ENCODE peak calls at places on chromosome 11, in six cellular contexts. D is T1000; F is stimulated activated CD4-positive, alpha-beta T cell treated with anti-CD3 and anti-CD28 coated beads, Interleukin-12 subunit alpha, Interleukin-12 subunit beta, amount 100 ng/mL, for 4 hours; J is CD4-positive, alpha-beta memory T cell; C is AG08396; G is RWPE2. U is an unnamed sample.
A peak's percentile ranks its signal among the peaks of the same experiment; 100 is the strongest.

GRCh38 chr11:87097582-87097981 is 59.8 kb downstream of the TMEM135 start:
- DNase-seq in D (no peak), F (peak; percentile 12), J (no peak), C (peak; percentile 21), G (no peak), U (peak; percentile 53)

GRCh38 chr11:79437981-79438630 is 2.7 kb downstream of the TENM4 start:
- DNase-seq in D (no peak), F (no peak), J (no peak), C (peak; percentile 74), G (peak; percentile 66), U (no peak)

GRCh38 chr11:74438681-74439080 is 28.7 kb downstream of the KCNE3 start:
- DNase-seq in D (no peak), F (no peak), J (no peak), C (no peak), G (no peak), U (no peak)

GRCh38 chr11:77175021-77175842 is 47.2 kb downstream of the MYO7A start:
- DNase-seq in D (no peak), F (no peak), J (no peak), C (no peak), G (no peak), U (no peak)

GRCh38 chr11:9250139-9250582 is 15.0 kb downstream of the DENND5A start:
- DNase-seq in D (no peak), F (no peak), J (peak; percentile 65), C (no peak), G (no peak), U (no peak)

GRCh38 chr11:125081098-125081798 is 18.1 kb downstream of the SLC37A2 start:
- DNase-seq in D (no peak), F (no peak), J (no peak), C (no peak), G (no peak), U (no peak)

GRCh38 chr11:91778758-91779157 is 445.9 kb upstream of the FAT3 start:
- DNase-seq in D (no peak), F (no peak), J (no peak), C (no peak), G (no peak), U (no peak)

GRCh38 chr11:65305501-65306268 is 9.0 kb upstream of the CDC42EP2 start:
- DNase-seq in D (no peak), F (no peak), J (no peak), C (peak; percentile 45), G (no peak), U (no peak)